ENCODE peak calls at places on chromosomes 7 and 10, in seven cellular contexts. One of them, this sample, is unnamed.

GRCh38 chr7:33788493-33788892 is 116.8 kb upstream of the BMPER start:
- DNase-seq in fibroblast of lung: no peak
- DNase-seq in activated gamma-delta T cell treated with anti-CD3 and anti-CD28 coated beads, Interleukin-2, amount 50 U/mL, for 16 hours: no peak
- DNase-seq in ureter: no peak
- DNase-seq in stimulated activated CD4-positive, alpha-beta T cell treated with anti-CD3 and anti-CD28 coated beads, TNF-alpha, amount 100 ng/mL, for 4 hours: no peak
- DNase-seq in endothelial cell of umbilical vein: no peak
- DNase-seq in ascending aorta: no peak
- DNase-seq in this sample: no peak

GRCh38 chr7:139515266-139515665 is 8.2 kb upstream of the CLEC2L start:
- DNase-seq in fibroblast of lung: no peak
- DNase-seq in activated gamma-delta T cell treated with anti-CD3 and anti-CD28 coated beads, Interleukin-2, amount 50 U/mL, for 16 hours: no peak
- DNase-seq in ureter: no peak
- DNase-seq in stimulated activated CD4-positive, alpha-beta T cell treated with anti-CD3 and anti-CD28 coated beads, TNF-alpha, amount 100 ng/mL, for 4 hours: no peak
- DNase-seq in endothelial cell of umbilical vein: no peak
- DNase-seq in ascending aorta: no peak
- DNase-seq in this sample: no peak

GRCh38 chr7:33392143-33392542 is 262.8 kb downstream of the BBS9 start:
- DNase-seq in fibroblast of lung: no peak
- DNase-seq in activated gamma-delta T cell treated with anti-CD3 and anti-CD28 coated beads, Interleukin-2, amount 50 U/mL, for 16 hours: no peak
- DNase-seq in ureter: no peak
- DNase-seq in stimulated activated CD4-positive, alpha-beta T cell treated with anti-CD3 and anti-CD28 coated beads, TNF-alpha, amount 100 ng/mL, for 4 hours: no peak
- DNase-seq in endothelial cell of umbilical vein: no peak
- DNase-seq in ascending aorta: no peak
- DNase-seq in this sample: no peak

GRCh38 chr7:87513735-87514319 is 38.3 kb upstream of the ABCB4 start:
- DNase-seq in fibroblast of lung: no peak
- DNase-seq in activated gamma-delta T cell treated with anti-CD3 and anti-CD28 coated beads, Interleukin-2, amount 50 U/mL, for 16 hours: no peak
- DNase-seq in ureter: no peak
- DNase-seq in stimulated activated CD4-positive, alpha-beta T cell treated with anti-CD3 and anti-CD28 coated beads, TNF-alpha, amount 100 ng/mL, for 4 hours: no peak
- DNase-seq in endothelial cell of umbilical vein: no peak
- DNase-seq in ascending aorta: no peak
- DNase-seq in this sample: no peak

GRCh38 chr10:61140765-61141392 is 196.9 kb upstream of the RHOBTB1 start:
- DNase-seq in fibroblast of lung: peak; percentile 86
- DNase-seq in activated gamma-delta T cell treated with anti-CD3 and anti-CD28 coated beads, Interleukin-2, amount 50 U/mL, for 16 hours: no peak
- DNase-seq in ureter: no peak
- DNase-seq in stimulated activated CD4-positive, alpha-beta T cell treated with anti-CD3 and anti-CD28 coated beads, TNF-alpha, amount 100 ng/mL, for 4 hours: no peak
- DNase-seq in endothelial cell of umbilical vein: peak; percentile 88
- DNase-seq in ascending aorta: no peak
- DNase-seq in this sample: peak; percentile 85

GRCh38 chr7:13915891-13916290 is 73.6 kb downstream of the ETV1 start:
- DNase-seq in fibroblast of lung: no peak
- DNase-seq in activated gamma-delta T cell treated with anti-CD3 and anti-CD28 coated beads, Interleukin-2, amount 50 U/mL, for 16 hours: no peak
- DNase-seq in ureter: no peak
- DNase-seq in stimulated activated CD4-positive, alpha-beta T cell treated with anti-CD3 and anti-CD28 coated beads, TNF-alpha, amount 100 ng/mL, for 4 hours: no peak
- DNase-seq in endothelial cell of umbilical vein: no peak
- DNase-seq in ascending aorta: no peak
- DNase-seq in this sample: no peak

GRCh38 chr10:103472005-103472404 is 7.0 kb downstream of the CALHM3 start:
- DNase-seq in fibroblast of lung: no peak
- DNase-seq in activated gamma-delta T cell treated with anti-CD3 and anti-CD28 coated beads, Interleukin-2, amount 50 U/mL, for 16 hours: no peak
- DNase-seq in ureter: no peak
- DNase-seq in stimulated activated CD4-positive, alpha-beta T cell treated with anti-CD3 and anti-CD28 coated beads, TNF-alpha, amount 100 ng/mL, for 4 hours: no peak
- DNase-seq in endothelial cell of umbilical vein: no peak
- DNase-seq in ascending aorta: no peak
- DNase-seq in this sample: no peak

GRCh38 chr7:43856316-43856715 is 13.0 kb downstream of the MRPS24 start:
- DNase-seq in fibroblast of lung: no peak
- DNase-seq in activated gamma-delta T cell treated with anti-CD3 and anti-CD28 coated beads, Interleukin-2, amount 50 U/mL, for 16 hours: no peak
- DNase-seq in ureter: no peak
- DNase-seq in stimulated activated CD4-positive, alpha-beta T cell treated with anti-CD3 and anti-CD28 coated beads, TNF-alpha, amount 100 ng/mL, for 4 hours: no peak
- DNase-seq in endothelial cell of umbilical vein: no peak
- DNase-seq in ascending aorta: no peak
- DNase-seq in this sample: no peak

GRCh38 chr10:124367936-124368335 is 50.8 kb downstream of the OAT start:
- DNase-seq in fibroblast of lung: no peak
- DNase-seq in activated gamma-delta T cell treated with anti-CD3 and anti-CD28 coated beads, Interleukin-2, amount 50 U/mL, for 16 hours: no peak
- DNase-seq in ureter: no peak
- DNase-seq in stimulated activated CD4-positive, alpha-beta T cell treated with anti-CD3 and anti-CD28 coated beads, TNF-alpha, amount 100 ng/mL, for 4 hours: no peak
- DNase-seq in endothelial cell of umbilical vein: no peak
- DNase-seq in ascending aorta: no peak
- DNase-seq in this sample: no peak

GRCh38 chr7:47087866-47088265 is 494.0 kb downstream of the TNS3 start:
- DNase-seq in fibroblast of lung: no peak
- DNase-seq in activated gamma-delta T cell treated with anti-CD3 and anti-CD28 coated beads, Interleukin-2, amount 50 U/mL, for 16 hours: no peak
- DNase-seq in ureter: no peak
- DNase-seq in stimulated activated CD4-positive, alpha-beta T cell treated with anti-CD3 and anti-CD28 coated beads, TNF-alpha, amount 100 ng/mL, for 4 hours: no peak
- DNase-seq in endothelial cell of umbilical vein: peak; percentile 30
- DNase-seq in ascending aorta: no peak
- DNase-seq in this sample: peak; percentile 23

GRCh38 chr7:2522780-2523433 is 3.3 kb downstream of the LFNG start:
- DNase-seq in fibroblast of lung: no peak
- DNase-seq in activated gamma-delta T cell treated with anti-CD3 and anti-CD28 coated beads, Interleukin-2, amount 50 U/mL, for 16 hours: no peak
- DNase-seq in ureter: no peak
- DNase-seq in stimulated activated CD4-positive, alpha-beta T cell treated with anti-CD3 and anti-CD28 coated beads, TNF-alpha, amount 100 ng/mL, for 4 hours: no peak
- DNase-seq in endothelial cell of umbilical vein: no peak
- DNase-seq in ascending aorta: no peak
- DNase-seq in this sample: peak; percentile 79

GRCh38 chr7:19284596-19285300 is 139.5 kb upstream of the FERD3L start:
- DNase-seq in fibroblast of lung: no peak
- DNase-seq in activated gamma-delta T cell treated with anti-CD3 and anti-CD28 coated beads, Interleukin-2, amount 50 U/mL, for 16 hours: no peak
- DNase-seq in ureter: no peak
- DNase-seq in stimulated activated CD4-positive, alpha-beta T cell treated with anti-CD3 and anti-CD28 coated beads, TNF-alpha, amount 100 ng/mL, for 4 hours: no peak
- DNase-seq in endothelial cell of umbilical vein: no peak
- DNase-seq in ascending aorta: no peak
- DNase-seq in this sample: peak; percentile 60

GRCh38 chr7:46554688-46555422 is 633.8 kb upstream of the IGFBP3 start:
- DNase-seq in fibroblast of lung: peak; percentile 40
- DNase-seq in activated gamma-delta T cell treated with anti-CD3 and anti-CD28 coated beads, Interleukin-2, amount 50 U/mL, for 16 hours: no peak
- DNase-seq in ureter: no peak
- DNase-seq in stimulated activated CD4-positive, alpha-beta T cell treated with anti-CD3 and anti-CD28 coated beads, TNF-alpha, amount 100 ng/mL, for 4 hours: no peak
- DNase-seq in endothelial cell of umbilical vein: no peak
- DNase-seq in ascending aorta: no peak
- DNase-seq in this sample: no peak

GRCh38 chr10:123134058-123134914 is 1.5 kb upstream of the HMX3 start:
- DNase-seq in fibroblast of lung: no peak
- DNase-seq in activated gamma-delta T cell treated with anti-CD3 and anti-CD28 coated beads, Interleukin-2, amount 50 U/mL, for 16 hours: no peak
- DNase-seq in ureter: no peak
- DNase-seq in stimulated activated CD4-positive, alpha-beta T cell treated with anti-CD3 and anti-CD28 coated beads, TNF-alpha, amount 100 ng/mL, for 4 hours: no peak
- DNase-seq in endothelial cell of umbilical vein: no peak
- DNase-seq in ascending aorta: no peak
- DNase-seq in this sample: no peak

GRCh38 chr7:7996568-7996967 is 28.0 kb downstream of the GLCCI1 start:
- DNase-seq in fibroblast of lung: peak; percentile 42
- DNase-seq in activated gamma-delta T cell treated with anti-CD3 and anti-CD28 coated beads, Interleukin-2, amount 50 U/mL, for 16 hours: no peak
- DNase-seq in ureter: no peak
- DNase-seq in stimulated activated CD4-positive, alpha-beta T cell treated with anti-CD3 and anti-CD28 coated beads, TNF-alpha, amount 100 ng/mL, for 4 hours: no peak
- DNase-seq in endothelial cell of umbilical vein: no peak
- DNase-seq in ascending aorta: no peak
- DNase-seq in this sample: no peak

GRCh38 chr7:42790196-42790595 is 121.7 kb downstream of the C7orf25 start:
- DNase-seq in fibroblast of lung: peak; percentile 57
- DNase-seq in activated gamma-delta T cell treated with anti-CD3 and anti-CD28 coated beads, Interleukin-2, amount 50 U/mL, for 16 hours: no peak
- DNase-seq in ureter: no peak
- DNase-seq in stimulated activated CD4-positive, alpha-beta T cell treated with anti-CD3 and anti-CD28 coated beads, TNF-alpha, amount 100 ng/mL, for 4 hours: no peak
- DNase-seq in endothelial cell of umbilical vein: no peak
- DNase-seq in ascending aorta: no peak
- DNase-seq in this sample: peak; percentile 24

GRCh38 chr10:57983226-57983870 is 284.3 kb downstream of the IPMK start:
- DNase-seq in fibroblast of lung: no peak
- DNase-seq in activated gamma-delta T cell treated with anti-CD3 and anti-CD28 coated beads, Interleukin-2, amount 50 U/mL, for 16 hours: no peak
- DNase-seq in ureter: no peak
- DNase-seq in stimulated activated CD4-positive, alpha-beta T cell treated with anti-CD3 and anti-CD28 coated beads, TNF-alpha, amount 100 ng/mL, for 4 hours: no peak
- DNase-seq in endothelial cell of umbilical vein: no peak
- DNase-seq in ascending aorta: no peak
- DNase-seq in this sample: no peak

GRCh38 chr7:32569388-32570289 is 74.3 kb downstream of the AVL9 start:
- DNase-seq in fibroblast of lung: no peak
- DNase-seq in activated gamma-delta T cell treated with anti-CD3 and anti-CD28 coated beads, Interleukin-2, amount 50 U/mL, for 16 hours: no peak
- DNase-seq in ureter: no peak
- DNase-seq in stimulated activated CD4-positive, alpha-beta T cell treated with anti-CD3 and anti-CD28 coated beads, TNF-alpha, amount 100 ng/mL, for 4 hours: no peak
- DNase-seq in endothelial cell of umbilical vein: no peak
- DNase-seq in ascending aorta: no peak
- DNase-seq in this sample: no peak

GRCh38 chr10:80924063-80924952 is 386.6 kb downstream of the SH2D4B start:
- DNase-seq in fibroblast of lung: peak; percentile 37
- DNase-seq in activated gamma-delta T cell treated with anti-CD3 and anti-CD28 coated beads, Interleukin-2, amount 50 U/mL, for 16 hours: no peak
- DNase-seq in ureter: no peak
- DNase-seq in stimulated activated CD4-positive, alpha-beta T cell treated with anti-CD3 and anti-CD28 coated beads, TNF-alpha, amount 100 ng/mL, for 4 hours: no peak
- DNase-seq in endothelial cell of umbilical vein: peak; percentile 56
- DNase-seq in ascending aorta: no peak
- DNase-seq in this sample: peak; percentile 57

GRCh38 chr7:88835147-88835728 is 39.7 kb upstream of the TEX47 start:
- DNase-seq in fibroblast of lung: no peak
- DNase-seq in activated gamma-delta T cell treated with anti-CD3 and anti-CD28 coated beads, Interleukin-2, amount 50 U/mL, for 16 hours: no peak
- DNase-seq in ureter: no peak
- DNase-seq in stimulated activated CD4-positive, alpha-beta T cell treated with anti-CD3 and anti-CD28 coated beads, TNF-alpha, amount 100 ng/mL, for 4 hours: no peak
- DNase-seq in endothelial cell of umbilical vein: peak; percentile 58
- DNase-seq in ascending aorta: no peak
- DNase-seq in this sample: peak; percentile 23

GRCh38 chr7:156778668-156779067 is 114.3 kb downstream of the LMBR1 start:
- DNase-seq in fibroblast of lung: no peak
- DNase-seq in activated gamma-delta T cell treated with anti-CD3 and anti-CD28 coated beads, Interleukin-2, amount 50 U/mL, for 16 hours: no peak
- DNase-seq in ureter: no peak
- DNase-seq in stimulated activated CD4-positive, alpha-beta T cell treated with anti-CD3 and anti-CD28 coated beads, TNF-alpha, amount 100 ng/mL, for 4 hours: no peak
- DNase-seq in endothelial cell of umbilical vein: peak; percentile 5
- DNase-seq in ascending aorta: no peak
- DNase-seq in this sample: no peak

GRCh38 chr7:27151945-27152815 is at the start of gene HOXA3:
- DNase-seq in fibroblast of lung: peak; percentile 74
- DNase-seq in activated gamma-delta T cell treated with anti-CD3 and anti-CD28 coated beads, Interleukin-2, amount 50 U/mL, for 16 hours: no peak
- DNase-seq in ureter: peak; percentile 70
- DNase-seq in stimulated activated CD4-positive, alpha-beta T cell treated with anti-CD3 and anti-CD28 coated beads, TNF-alpha, amount 100 ng/mL, for 4 hours: no peak
- DNase-seq in endothelial cell of umbilical vein: peak; percentile 94
- DNase-seq in ascending aorta: no peak
- DNase-seq in this sample: no peak